ENCODE peak calls at places on chromosome 3, in eight cellular contexts. I is breast epithelium, E is OCI-LY7, C is lower leg skin, X is sigmoid colon, Z is HFF-Myc, V is GM12865, B is endothelial cell of umbilical vein. P is an unnamed sample.

GRCh38 chr3:51712963-51713362 is 6.1 kb downstream of the GRM2 start:
- DNase-seq in V (no peak), C (peak; percentile 49), I (no peak), B (no peak), E (no peak), X (no peak), Z (no peak), P (no peak)

GRCh38 chr3:35044185-35044584 is 595.1 kb upstream of the ARPP21 start:
- DNase-seq in C (no peak), B (no peak), E (no peak), Z (no peak), V (no peak), I (no peak), X (no peak), P (no peak)

GRCh38 chr3:40885423-40885822 is 313.9 kb upstream of the CTNNB1 start:
- DNase-seq in X (no peak), V (no peak), E (no peak), Z (no peak), I (no peak), B (no peak), C (peak; percentile 29), P (no peak)

GRCh38 chr3:99357131-99357530 is 281.3 kb upstream of the COL8A1 start:
- DNase-seq in I (no peak), V (no peak), C (no peak), Z (no peak), X (no peak), E (no peak), B (no peak), P (no peak)

GRCh38 chr3:138781012-138781470 is 53.7 kb downstream of the PIK3CB start:
- DNase-seq in I (no peak), B (no peak), X (no peak), E (no peak), V (peak; percentile 30), Z (no peak), C (no peak), P (no peak)

GRCh38 chr3:131261137-131261536 is 120.4 kb upstream of the NUDT16 start:
- DNase-seq in B (no peak), X (no peak), I (no peak), E (no peak), C (no peak), V (no peak), Z (no peak), P (no peak)

GRCh38 chr3:42499478-42499871 is 3.0 kb upstream of the VIPR1 start:
- DNase-seq in Z (no peak), X (peak; percentile 44), B (no peak), E (no peak), C (peak; percentile 68), V (no peak), I (peak; percentile 10), P (no peak)

GRCh38 chr3:39447637-39448483 is 19.6 kb upstream of the MOBP start:
- DNase-seq in C (no peak), Z (peak; percentile 78), B (peak; percentile 83), I (peak; percentile 67), V (peak; percentile 79), X (peak; percentile 74), E (peak; percentile 77), P (peak; percentile 45)

GRCh38 chr3:46910166-46910760 is 32.7 kb downstream of the PTH1R start:
- DNase-seq in I (no peak), X (peak; percentile 61), B (no peak), Z (no peak), C (no peak), V (no peak), E (no peak), P (no peak)

GRCh38 chr3:35664460-35664919 is 25.2 kb downstream of the ARPP21 start:
- DNase-seq in E (peak; percentile 97), I (no peak), X (peak; percentile 62), C (peak; percentile 76), V (peak; percentile 32), B (peak; percentile 86), Z (no peak), P (no peak)

GRCh38 chr3:24145481-24145880 is 200.4 kb downstream of the NR1D2 start:
- DNase-seq in Z (no peak), X (no peak), C (no peak), V (no peak), E (no peak), B (no peak), I (no peak), P (no peak)

GRCh38 chr3:177479630-177480029 is 282.3 kb upstream of the TBL1XR1 start:
- DNase-seq in B (no peak), V (no peak), E (no peak), C (no peak), I (no peak), Z (no peak), X (no peak), P (no peak)

GRCh38 chr3:36501568-36502075 is 121.3 kb downstream of the STAC start:
- DNase-seq in I (no peak), C (no peak), Z (no peak), B (no peak), X (no peak), V (no peak), E (no peak), P (no peak)

GRCh38 chr3:113216393-113216792 is 5.0 kb downstream of the BOC start:
- DNase-seq in I (no peak), Z (no peak), V (no peak), C (no peak), B (no peak), E (no peak), X (no peak), P (no peak)

GRCh38 chr3:49415931-49416601 is 3.8 kb downstream of the TCTA start:
- DNase-seq in V (peak; percentile 83), X (no peak), E (peak; percentile 89), C (no peak), B (no peak), I (no peak), Z (no peak), P (no peak)

GRCh38 chr3:58206406-58207011 is 4.3 kb downstream of the DNASE1L3 start:
- DNase-seq in E (no peak), X (no peak), Z (no peak), C (no peak), B (no peak), V (no peak), I (no peak), P (no peak)

DNA sequence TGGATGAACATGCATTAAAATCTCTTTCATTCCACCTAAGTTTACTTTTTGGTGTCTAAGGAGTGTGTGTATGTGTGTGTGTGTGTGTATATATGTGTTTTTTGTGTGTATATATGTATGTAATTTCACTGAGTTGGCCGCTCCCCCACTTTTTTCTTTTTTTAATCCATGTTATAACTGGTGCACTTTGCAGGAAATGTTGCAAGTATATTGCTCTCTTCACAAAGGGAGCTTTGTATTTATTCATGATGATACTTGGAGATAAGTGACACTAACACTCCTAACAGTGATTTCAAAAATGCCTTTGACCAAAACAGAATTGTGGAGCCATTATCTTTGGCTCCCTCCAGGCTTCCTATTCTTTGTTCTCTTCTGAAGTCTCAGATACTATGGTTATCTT is 95.8 kb downstream of the FNDC3B start:
- DNase-seq in E (no peak), V (no peak), B (peak; percentile 47), Z (no peak), X (no peak), I (no peak), C (no peak), P (no peak)
- H3K4me3 ChIP-seq in E (no peak overlapping the region), V (no peak overlapping the region), B (no peak overlapping the region), Z (no peak overlapping the region), X (no peak overlapping the region), I (no peak overlapping the region), C (no peak overlapping the region), P (no peak overlapping the region)

GRCh38 chr3:134302674-134303073 is 52.0 kb upstream of the RYK start:
- DNase-seq in B (no peak), I (no peak), V (no peak), Z (no peak), X (no peak), C (no peak), E (no peak), P (no peak)

GRCh38 chr3:134298281-134298680 is 47.6 kb upstream of the RYK start:
- DNase-seq in I (no peak), V (no peak), X (no peak), E (no peak), C (no peak), Z (no peak), B (no peak), P (no peak)

GRCh38 chr3:134300520-134300919 is 49.9 kb upstream of the RYK start:
- DNase-seq in Z (no peak), I (no peak), V (no peak), C (no peak), X (no peak), E (no peak), B (no peak), P (no peak)

GRCh38 chr3:134299888-134300206 is 49.2 kb upstream of the RYK start:
- DNase-seq in I (no peak), B (no peak), V (no peak), X (no peak), E (no peak), Z (no peak), C (no peak), P (no peak)

GRCh38 chr3:134299185-134299887 is 48.7 kb upstream of the RYK start:
- DNase-seq in I (no peak), X (no peak), V (no peak), C (no peak), E (no peak), Z (no peak), B (peak; percentile 22), P (no peak)
- TF ChIP-seq CTCF in I (no peak), X (peak; percentile 39), V (no peak), C (no peak), E (no peak), Z (peak; percentile 37), B (no peak), P (peak; percentile 47)

GRCh38 chr3:168093790-168094189 is 1.9 kb downstream of the GOLIM4 start:
- DNase-seq in C (no peak), I (no peak), V (no peak), X (no peak), E (no peak), B (no peak), Z (no peak), P (no peak)
- H3K4me3 ChIP-seq in C (no peak overlapping the region), I (peak overlapping the region; percentile 83), V (peak overlapping the region; percentile 71), X (no peak overlapping the region), E (peak overlapping the region; percentile 80), B (peak overlapping the region; percentile 49), Z (peak overlapping the region; percentile 95), P (peak overlapping the region; percentile 96)

DNA sequence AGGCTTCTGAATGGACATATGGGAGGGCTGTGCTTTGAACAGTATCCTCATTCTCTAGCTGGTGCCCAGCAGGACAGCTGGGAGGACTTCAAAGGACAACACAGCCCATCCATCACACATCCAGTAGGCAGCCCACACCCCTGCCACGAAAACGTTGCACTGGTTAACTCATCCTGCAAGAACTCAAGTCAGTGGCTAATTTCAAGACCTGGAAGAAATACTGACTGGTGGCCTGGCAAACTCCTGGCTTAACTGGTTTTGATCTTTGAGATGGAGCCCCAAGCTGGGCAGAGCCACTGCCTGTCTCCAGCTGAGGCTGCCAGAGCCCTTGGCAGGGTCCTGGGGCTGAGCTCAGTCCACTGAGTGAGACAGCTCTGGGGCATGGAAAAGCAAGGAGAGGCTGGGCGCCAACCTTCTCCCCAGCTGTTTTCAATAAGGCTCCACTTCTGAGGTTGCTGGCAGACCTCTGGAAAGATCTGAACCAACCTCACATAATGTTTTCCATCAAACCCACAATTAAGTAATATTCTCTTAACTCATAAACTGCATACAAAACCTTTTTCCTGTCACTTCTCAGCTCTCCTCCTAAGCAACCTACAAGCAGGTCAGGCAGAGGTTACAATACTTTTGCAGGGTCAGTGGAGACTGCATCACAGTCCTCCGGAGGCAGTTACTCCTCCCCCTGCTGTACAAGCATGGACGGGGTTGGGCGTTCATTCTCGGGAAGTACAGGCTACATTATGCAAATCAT is 110.3 kb downstream of the MYLK start:
- DNase-seq in X (peak; percentile 77), B (no peak), I (no peak), C (peak; percentile 87), E (no peak), Z (peak; percentile 78), V (no peak), P (no peak)
- TF ChIP-seq CTCF in X (no peak), B (no peak), I (no peak), C (no peak), E (no peak), Z (peak; percentile 20), V (no peak), P (no peak)

P was measured in AG04449.